ENCODE peak calls at places on chromosomes 3 and 15, in eight cellular contexts. R is M059J; C is HFF-Myc; M is C1 segment of cervical spinal cord; F is stimulated activated CD8-positive, alpha-beta memory T cell treated with anti-CD3 and anti-CD28 coated beads, Interleukin-7, amount 100 ng/mL, for 1 hour; I is kidney; S is OCI-M1; N is GM10248. E is an unnamed sample.

GRCh38 chr15:47409038-47409437 is 308.3 kb upstream of the SEMA6D start:
- DNase-seq in R (no peak), S (no peak), N (no peak), M (no peak), F (no peak), I (no peak), C (no peak), E (no peak)

GRCh38 chr3:113232367-113232766 is 21.0 kb downstream of the BOC start:
- DNase-seq in N (no peak), C (no peak), S (no peak), I (no peak), R (peak; percentile 45), M (no peak), F (no peak), E (no peak)

GRCh38 chr3:107430214-107431047 is 53.2 kb downstream of the CCDC54 start:
- DNase-seq in N (peak; percentile 14), C (no peak), M (no peak), R (peak; percentile 38), F (no peak), S (peak; percentile 44), I (no peak), E (no peak)

GRCh38 chr3:152176241-152176640 is 92.5 kb upstream of the MBNL1 start:
- DNase-seq in I (no peak), S (peak; percentile 10), F (no peak), N (no peak), R (peak; percentile 75), M (no peak), C (no peak), E (no peak)

GRCh38 chr15:83061680-83062079 is 5.4 kb downstream of the BTBD1 start:
- DNase-seq in S (no peak), F (no peak), R (peak; percentile 81), N (no peak), I (no peak), M (no peak), C (no peak), E (no peak)

GRCh38 chr3:111695584-111696213 is 100.6 kb upstream of the ZBED2 start:
- DNase-seq in S (no peak), I (no peak), N (no peak), M (no peak), F (no peak), C (peak; percentile 75), R (peak; percentile 96), E (peak; percentile 16)

GRCh38 chr3:10263549-10264363 is 15.5 kb downstream of the TATDN2 start:
- DNase-seq in M (no peak), S (peak; percentile 40), R (no peak), C (no peak), I (no peak), N (no peak), F (peak; percentile 57), E (no peak)

GRCh38 chr3:194250104-194251002 is 100.8 kb downstream of the CPN2 start:
- DNase-seq in M (no peak), S (no peak), I (peak; percentile 88), N (no peak), F (no peak), C (peak; percentile 89), R (no peak), E (no peak)